ENCODE peak calls at places on chromosomes 6 and 20, in seven cellular contexts. T is Karpas-422, F is HFF-Myc, G is pancreas, X is neural crest cell, V is ACHN, Y is neural progenitor cell. D is an unnamed sample.

GRCh38 chr6:79570802-79571367 is 33.7 kb upstream of the LCA5 start:
- DNase-seq in T (peak), F (no peak), G (no peak), X (no peak), V (peak), Y (no peak), D (no peak)

GRCh38 chr20:39574061-39574460 is 611.9 kb downstream of the DHX35 start:
- DNase-seq in T (no peak), F (no peak), G (peak), X (no peak), V (no peak), Y (no peak), D (no peak)

GRCh38 chr6:19210849-19211590 is 626.1 kb upstream of the ID4 start:
- DNase-seq in T (peak), F (no peak), G (no peak), X (peak), V (peak), Y (peak), D (peak)

GRCh38 chr6:95431637-95432228 is 145.6 kb upstream of the MANEA start:
- DNase-seq in T (peak), F (peak), G (peak), X (peak), V (peak), Y (peak), D (no peak)

GRCh38 chr20:59666586-59666985 is 62.2 kb downstream of the PHACTR3 start:
- DNase-seq in T (no peak), F (no peak), G (no peak), X (no peak), V (no peak), Y (no peak), D (no peak)

GRCh38 chr20:31713312-31714049 is 9.2 kb downstream of the BCL2L1 start:
- DNase-seq in T (no peak), F (peak), G (peak), X (no peak), V (peak), Y (no peak), D (no peak)

GRCh38 chr20:40797425-40797824 is 108.4 kb upstream of the MAFB start:
- DNase-seq in T (peak), F (no peak), G (no peak), X (no peak), V (peak), Y (peak), D (no peak)

GRCh38 chr20:32285621-32286334 is 8.3 kb downstream of the KIF3B start:
- DNase-seq in T (peak), F (peak), G (no peak), X (no peak), V (no peak), Y (no peak), D (no peak)

GRCh38 chr6:155434117-155434516 is 21.5 kb downstream of the NOX3 start:
- DNase-seq in T (no peak), F (no peak), G (no peak), X (no peak), V (no peak), Y (no peak), D (no peak)

GRCh38 chr6:14317616-14318015 is 200.0 kb downstream of the CD83 start:
- DNase-seq in T (no peak), F (no peak), G (no peak), X (no peak), V (no peak), Y (no peak), D (no peak)

GRCh38 chr6:87342829-87343228 is 1.8 kb upstream of the C6orf163 start:
- DNase-seq in T (no peak), F (no peak), G (no peak), X (no peak), V (no peak), Y (no peak), D (no peak)

GRCh38 chr6:160036790-160037206 is 67.9 kb downstream of the IGF2R start:
- DNase-seq in T (no peak), F (no peak), G (no peak), X (no peak), V (no peak), Y (no peak), D (no peak)

GRCh38 chr6:159313023-159313422 is 143.8 kb downstream of the FNDC1 start:
- DNase-seq in T (no peak), F (no peak), G (no peak), X (no peak), V (no peak), Y (no peak), D (no peak)

GRCh38 chr6:161318456-161318855 is 44.6 kb upstream of the AGPAT4 start:
- DNase-seq in T (no peak), F (no peak), G (no peak), X (peak), V (no peak), Y (peak), D (no peak)

GRCh38 chr20:3328501-3328900 is 79.0 kb downstream of the DNAAF9 start:
- DNase-seq in T (no peak), F (no peak), G (no peak), X (no peak), V (no peak), Y (no peak), D (no peak)

GRCh38 chr6:36797653-36798052 is 41.6 kb downstream of the CPNE5 start:
- DNase-seq in T (no peak), F (no peak), G (no peak), X (no peak), V (no peak), Y (no peak), D (no peak)

GRCh38 chr20:8621021-8621420 is 447.9 kb upstream of the PLCB4 start:
- DNase-seq in T (no peak), F (no peak), G (no peak), X (no peak), V (no peak), Y (no peak), D (no peak)

GRCh38 chr6:96016781-96017180 is 1.0 kb downstream of the FUT9 start:
- DNase-seq in T (no peak), F (no peak), G (no peak), X (no peak), V (no peak), Y (no peak), D (no peak)

GRCh38 chr20:32263398-32263954 is 14.0 kb upstream of the KIF3B start:
- DNase-seq in T (no peak), F (no peak), G (no peak), X (no peak), V (no peak), Y (no peak), D (no peak)

GRCh38 chr6:121723623-121724022 is 288.2 kb downstream of the GJA1 start:
- DNase-seq in T (no peak), F (no peak), G (no peak), X (no peak), V (no peak), Y (no peak), D (no peak)

GRCh38 chr6:2739335-2739734 is 11.4 kb downstream of the MYLK4 start:
- DNase-seq in T (no peak), F (peak), G (no peak), X (no peak), V (peak), Y (no peak), D (no peak)

GRCh38 chr6:52582996-52583395 is 6.1 kb upstream of the TRAM2 start:
- DNase-seq in T (no peak), F (no peak), G (no peak), X (no peak), V (no peak), Y (no peak), D (no peak)

GRCh38 chr20:35967979-35968640 is at the start of gene CNBD2:
- DNase-seq in T (no peak), F (no peak), G (no peak), X (no peak), V (no peak), Y (no peak), D (no peak)

GRCh38 chr6:139765825-139766285 is 391.4 kb upstream of the CITED2 start:
- DNase-seq in T (no peak), F (no peak), G (no peak), X (no peak), V (no peak), Y (no peak), D (no peak)

GRCh38 chr6:27814665-27815424 is 97.4 kb downstream of the OR2B2 start:
- DNase-seq in T (no peak), F (peak), G (peak), X (peak), V (peak), Y (peak), D (no peak)

GRCh38 chr20:35830264-35830663 is 58.4 kb downstream of the PHF20 start:
- DNase-seq in T (no peak), F (no peak), G (no peak), X (no peak), V (no peak), Y (no peak), D (no peak)

GRCh38 chr6:38713812-38714211 is 1.3 kb upstream of the DNAH8 start:
- DNase-seq in T (peak), F (no peak), G (no peak), X (no peak), V (no peak), Y (no peak), D (no peak)

GRCh38 chr20:50551288-50551687 is 41.1 kb downstream of the PTPN1 start:
- DNase-seq in T (no peak), F (no peak), G (no peak), X (no peak), V (peak), Y (no peak), D (no peak)

GRCh38 chr6:46521464-46521971 is 30.3 kb upstream of the RCAN2 start:
- DNase-seq in T (no peak), F (no peak), G (no peak), X (no peak), V (no peak), Y (no peak), D (no peak)

GRCh38 chr6:43221046-43221773 is 8.1 kb downstream of the DNPH1 start:
- DNase-seq in T (no peak), F (no peak), G (no peak), X (no peak), V (no peak), Y (no peak), D (no peak)

GRCh38 chr6:19837511-19838441 is 606 bp downstream of the ID4 start:
- DNase-seq in T (no peak), F (no peak), G (peak), X (peak), V (peak), Y (peak), D (no peak)

GRCh38 chr6:7219310-7219709 is 93.7 kb downstream of the SSR1 start:
- DNase-seq in T (no peak), F (no peak), G (no peak), X (no peak), V (peak), Y (no peak), D (no peak)

GRCh38 chr20:45798935-45799642 is 7.3 kb downstream of the DNTTIP1 start:
- DNase-seq in T (peak), F (no peak), G (peak), X (peak), V (peak), Y (peak), D (peak)

GRCh38 chr20:18527836-18528235 is 20.1 kb downstream of the SEC23B start:
- DNase-seq in T (no peak), F (no peak), G (no peak), X (no peak), V (peak), Y (no peak), D (no peak)

GRCh38 chr6:37083243-37084138 is 78.0 kb downstream of the FGD2 start:
- DNase-seq in T (no peak), F (no peak), G (peak), X (no peak), V (no peak), Y (no peak), D (no peak)

GRCh38 chr6:164321297-164321696 is 906.8 kb downstream of the QKI start:
- DNase-seq in T (no peak), F (no peak), G (no peak), X (no peak), V (no peak), Y (no peak), D (no peak)

GRCh38 chr20:32386091-32386490 is 28.0 kb downstream of the ASXL1 start:
- DNase-seq in T (no peak), F (no peak), G (no peak), X (no peak), V (no peak), Y (no peak), D (no peak)